ENCODE peak calls at places on chromosome 5, in ten cellular contexts. W is IMR-90, O is HCT116, R is A549, V is ovary, L is fibroblast of lung, X is PC-9, P is kidney, Y is GM23248, K is adrenal gland. E is an unnamed sample. For H3K4me1, the result is how much of the 10 kb centered on the place peaks cover.

GRCh38 chr5:132223861-132224260 is 3.8 kb downstream of the P4HA2 start:
- DNase-seq in K (no peak), V (no peak), X (no peak), P (no peak), Y (no peak), O (no peak), L (no peak), R (no peak), W (no peak), E (no peak)

GRCh38 chr5:39447059-39447458 is 22.3 kb upstream of the DAB2 start:
- DNase-seq in X (no peak), Y (peak), V (no peak), O (no peak), P (no peak), L (peak), R (no peak), K (no peak), W (peak), E (no peak)

GRCh38 chr5:159218595-159219023 is 9.3 kb upstream of the RNF145 start:
- DNase-seq in Y (peak), L (peak), R (no peak), W (peak), P (no peak), V (no peak), O (no peak), X (no peak), K (no peak), E (no peak)

GRCh38 chr5:169268019-169268418 is 32.9 kb downstream of the SLIT3 start:
- DNase-seq in P (no peak), X (no peak), K (no peak), L (no peak), Y (peak), O (no peak), R (no peak), V (no peak), W (no peak), E (no peak)

GRCh38 chr5:175351126-175351525 is 92.9 kb downstream of the DRD1 start:
- DNase-seq in K (no peak), R (no peak), O (no peak), L (no peak), X (no peak), Y (no peak), W (no peak), P (no peak), V (no peak), E (no peak)

GRCh38 chr5:157476699-157477408 is 16.8 kb downstream of the NIPAL4 start:
- DNase-seq in W (peak), K (peak), X (peak), Y (peak), P (no peak), L (peak), O (peak), V (no peak), R (peak), E (no peak)

GRCh38 chr5:80408976-80409926 is 1.4 kb downstream of the ZFYVE16 start:
- DNase-seq in O (no peak), L (peak), R (no peak), X (no peak), V (no peak), P (no peak), W (peak), K (no peak), Y (peak), E (no peak)

GRCh38 chr5:154858972-154859950 is 834 bp downstream of the CNOT8 start:
- DNase-seq in W (no peak), Y (peak), P (no peak), R (no peak), L (no peak), O (no peak), X (no peak), V (no peak), K (no peak), E (no peak)

GRCh38 chr5:20572560-20572959 is 584.6 kb upstream of the CDH18 start:
- DNase-seq in K (no peak), O (no peak), L (peak), R (peak), Y (peak), X (no peak), W (peak), V (no peak), P (no peak), E (no peak)

GRCh38 chr5:61228691-61229280 is 66.5 kb upstream of the SMIM15 start:
- DNase-seq in K (no peak), R (no peak), Y (peak), V (no peak), P (no peak), O (no peak), L (peak), W (peak), X (peak), E (no peak)

GRCh38 chr5:11504794-11505193 is 399.5 kb downstream of the CTNND2 start:
- DNase-seq in P (no peak), V (no peak), Y (peak), L (peak), O (no peak), X (no peak), W (no peak), K (no peak), R (no peak), E (no peak)

GRCh38 chr5:1960595-1961303 is 78.0 kb upstream of the IRX4 start:
- DNase-seq in Y (no peak), O (no peak), V (no peak), W (no peak), K (no peak), P (no peak), R (no peak), X (no peak), L (no peak), E (no peak)

GRCh38 chr5:90558344-90559192 is at the start of gene ADGRV1:
- DNase-seq in Y (peak), V (peak), O (peak), W (peak), R (peak), X (peak), L (peak), K (peak), P (peak), E (no peak)

GRCh38 chr5:62376064-62376463 is 27.6 kb downstream of the DIMT1 start:
- DNase-seq in P (no peak), Y (peak), W (peak), O (peak), L (peak), X (no peak), R (peak), K (no peak), V (no peak), E (no peak)

GRCh38 chr5:168239325-168239724 is 52.1 kb upstream of the WWC1 start:
- DNase-seq in X (no peak), L (no peak), O (no peak), R (no peak), K (no peak), W (no peak), Y (no peak), P (no peak), V (no peak), E (no peak)

GRCh38 chr5:83721878-83722779 is 1.5 kb upstream of the HAPLN1 start:
- DNase-seq in R (peak), Y (peak), O (peak), W (peak), X (peak), V (peak), L (peak), P (peak), K (peak), E (no peak)

GRCh38 chr5:166639151-166639550 is 1652.3 kb upstream of the WWC1 start:
- DNase-seq in P (no peak), L (no peak), R (no peak), K (no peak), V (no peak), X (no peak), Y (no peak), W (no peak), O (no peak), E (no peak)

GRCh38 chr5:172299916-172300439 is 16.4 kb upstream of the UBTD2 start:
- DNase-seq in R (no peak), K (no peak), L (peak), X (no peak), V (no peak), P (no peak), W (peak), Y (peak), O (no peak), E (no peak)

GRCh38 chr5:134304306-134304705 is 62.7 kb downstream of the CDKL3 start:
- DNase-seq in W (no peak), P (no peak), V (no peak), L (no peak), Y (no peak), K (no peak), R (no peak), X (no peak), O (no peak), E (no peak)

GRCh38 chr5:151459680-151460079 is 12.3 kb downstream of the SLC36A1 start:
- DNase-seq in K (no peak), X (no peak), R (no peak), P (no peak), Y (peak), L (peak), W (peak), V (no peak), O (no peak), E (no peak)

GRCh38 chr5:168683247-168683926 is 104.2 kb upstream of the PANK3 start:
- DNase-seq in R (no peak), Y (no peak), P (no peak), V (no peak), W (no peak), O (no peak), X (no peak), K (no peak), L (no peak), E (peak)

GRCh38 chr5:146137967-146138403 is 32.6 kb upstream of the PLAC8L1 start:
- DNase-seq in V (no peak), Y (no peak), X (peak), W (peak), L (peak), O (no peak), K (no peak), P (no peak), R (no peak), E (no peak)

GRCh38 chr5:30040483-30041116 is 1152.9 kb upstream of the CDH6 start:
- DNase-seq in X (peak), O (peak), K (no peak), R (peak), L (peak), W (peak), Y (peak), V (no peak), P (no peak), E (no peak)

GRCh38 chr5:34787035-34787434 is 51.9 kb upstream of the TTC23L start:
- DNase-seq in L (no peak), Y (no peak), R (no peak), O (no peak), P (no peak), X (no peak), W (no peak), K (no peak), V (no peak), E (no peak)

GRCh38 chr5:75016896-75017295 is 35.5 kb downstream of the GCNT4 start:
- DNase-seq in P (no peak), L (no peak), Y (peak), O (no peak), W (no peak), K (no peak), V (no peak), R (no peak), X (no peak), E (no peak)

GRCh38 chr5:163377982-163378381 is 59.4 kb upstream of the CCNG1 start:
- DNase-seq in X (no peak), L (no peak), K (no peak), Y (no peak), O (no peak), V (no peak), W (no peak), P (no peak), R (no peak), E (no peak)

GRCh38 chr5:81971086-81971693 is 633 bp upstream of the ATG10 start:
- DNase-seq in R (peak), K (peak), L (peak), V (no peak), Y (peak), O (no peak), W (peak), P (no peak), X (peak), E (no peak)

GRCh38 chr5:167802755-167803431 is 488.6 kb upstream of the WWC1 start:
- DNase-seq in P (no peak), O (no peak), L (peak), V (no peak), K (no peak), X (peak), Y (no peak), R (no peak), W (no peak), E (no peak)

GRCh38 chr5:177600458-177601018 is 606 bp downstream of the B4GALT7 start:
- DNase-seq in R (no peak), W (peak), Y (peak), K (no peak), V (no peak), P (no peak), L (peak), X (no peak), O (no peak), E (no peak)

GRCh38 chr5:113495402-113495801 is 7.1 kb upstream of the MCC start:
- DNase-seq in P (no peak), X (no peak), V (no peak), L (peak), K (no peak), R (no peak), W (peak), Y (peak), O (no peak), E (no peak)

GRCh38 chr5:64347308-64347707 is 158.5 kb upstream of the RGS7BP start:
- DNase-seq in Y (no peak), O (no peak), P (no peak), K (no peak), W (no peak), V (no peak), X (no peak), R (no peak), L (no peak), E (no peak)

GRCh38 chr5:137825165-137825564 is 42.5 kb upstream of the MYOT start:
- DNase-seq in L (peak), Y (peak), K (no peak), W (no peak), P (no peak), R (no peak), V (no peak), X (no peak), O (no peak), E (no peak)

GRCh38 chr5:176781638-176782570 is 28.5 kb upstream of the UNC5A start:
- DNase-seq in Y (no peak), L (no peak), P (peak), W (no peak), V (no peak), O (no peak), R (no peak), K (no peak), X (no peak), E (no peak)

GRCh38 chr5:6753851-6754250 is 40.6 kb downstream of the TENT4A start:
- DNase-seq in Y (no peak), K (no peak), O (no peak), L (no peak), V (no peak), R (no peak), W (no peak), P (peak), X (no peak), E (no peak)

GRCh38 chr5:127447822-127448221 is 69.6 kb upstream of the PRRC1 start:
- DNase-seq in W (peak), P (no peak), X (no peak), V (no peak), L (peak), R (no peak), Y (peak), O (no peak), K (no peak), E (no peak)

DNA sequence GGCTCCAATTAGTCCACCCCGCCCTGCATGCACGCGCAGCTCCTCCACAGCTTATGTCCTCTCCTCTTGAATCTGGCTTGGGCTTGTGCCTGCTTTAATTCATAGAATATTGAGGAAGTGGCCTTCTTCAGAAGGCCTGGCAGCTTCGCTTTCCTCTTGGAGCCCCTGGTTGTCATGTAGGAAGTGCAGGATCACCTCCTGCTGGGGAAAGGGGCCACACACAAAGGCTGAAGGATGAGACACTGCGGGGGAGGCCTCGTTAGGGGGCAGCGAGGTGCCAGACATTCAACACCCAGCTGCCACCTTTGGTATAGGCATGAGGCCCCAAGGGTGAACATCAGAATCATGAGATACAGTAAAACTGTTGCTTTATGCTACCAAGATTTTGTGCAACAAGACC is 2.7 kb upstream of the CNOT6 start:
- DNase-seq in K (no peak), V (no peak), W (no peak), O (no peak), L (no peak), X (no peak), R (no peak), P (no peak), Y (no peak), E (no peak)
- H3K27ac ChIP-seq in K (no peak), V (no peak), W (no peak), O (no peak), L (no peak), X (no peak), R (no peak), P (no peak), Y (no peak), E (no peak)

GRCh38 chr5:17283121-17283415 is 65.6 kb downstream of the BASP1 start:
- DNase-seq in W (no peak), Y (no peak), R (no peak), P (no peak), L (no peak), X (no peak), K (no peak), O (no peak), V (no peak), E (no peak)

GRCh38 chr5:17277907-17278306 is 60.5 kb downstream of the BASP1 start:
- DNase-seq in V (no peak), O (no peak), K (no peak), X (no peak), W (no peak), R (no peak), Y (no peak), L (no peak), P (no peak), E (no peak)

GRCh38 chr5:17279487-17279886 is 62.1 kb downstream of the BASP1 start:
- DNase-seq in P (no peak), X (no peak), V (no peak), L (no peak), R (no peak), W (no peak), Y (no peak), K (no peak), O (no peak), E (no peak)

GRCh38 chr5:17278931-17279330 is 61.5 kb downstream of the BASP1 start:
- DNase-seq in V (no peak), O (no peak), K (no peak), W (no peak), L (no peak), R (no peak), Y (no peak), X (no peak), P (no peak), E (no peak)

GRCh38 chr5:17282283-17283120 is 65.1 kb downstream of the BASP1 start:
- DNase-seq in P (no peak), L (no peak), W (no peak), K (no peak), Y (peak), O (no peak), V (no peak), X (no peak), R (no peak), E (no peak)
- H3K4me1 ChIP-seq in P (under half), L (under half), W (under half), K (under half), Y (under half), O (under half), V (under half), X (under half), R (half or more), E (under half)

GRCh38 chr5:37840036-37840909 is at the start of gene GDNF:
- DNase-seq in R (peak), Y (peak), O (no peak), K (no peak), P (peak), X (no peak), V (peak), W (peak), L (peak), E (no peak)

GRCh38 chr5:37838933-37839341 is 904 bp downstream of the GDNF start:
- DNase-seq in R (no peak), V (no peak), W (no peak), P (no peak), Y (peak), O (no peak), L (no peak), K (no peak), X (no peak), E (no peak)

GRCh38 chr5:37839441-37840035 is 303 bp downstream of the GDNF start:
- DNase-seq in Y (peak), P (peak), X (no peak), W (peak), L (peak), V (no peak), R (peak), O (no peak), K (peak), E (no peak)

GRCh38 chr5:37842048-37842447 is 2.2 kb upstream of the GDNF start:
- DNase-seq in X (no peak), W (no peak), Y (no peak), V (no peak), P (no peak), L (no peak), K (no peak), R (no peak), O (no peak), E (no peak)

DNA sequence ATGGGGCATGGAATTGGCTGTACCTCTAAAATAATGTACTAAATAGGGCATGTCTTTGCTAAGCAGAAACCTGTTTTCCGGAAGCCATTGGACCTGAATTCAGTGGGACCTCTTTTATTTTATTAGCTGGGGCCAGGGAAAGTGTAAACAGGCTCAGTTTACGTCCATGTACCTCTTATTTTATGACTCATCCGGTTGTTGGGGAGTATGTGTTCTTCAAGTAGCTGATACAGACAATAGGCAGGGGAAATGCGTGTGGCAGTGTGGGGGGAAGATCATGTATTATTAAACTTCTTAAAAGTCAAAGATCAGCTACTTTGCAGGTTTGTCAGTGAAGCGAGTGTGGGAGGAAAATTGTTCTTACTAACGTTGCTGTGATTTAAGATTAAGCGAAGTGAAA is 1.4 kb upstream of the GDNF start:
- DNase-seq in Y (no peak), O (no peak), P (no peak), R (no peak), K (no peak), V (no peak), W (no peak), L (peak), X (no peak), E (no peak)
- H3K4me3 ChIP-seq in Y (peak), O (no peak), P (no peak), R (no peak), K (no peak), V (no peak), W (no peak), L (peak), X (no peak), E (no peak)

GRCh38 chr5:122111513-122111912 is 17.8 kb upstream of the ZNF474 start:
- DNase-seq in O (no peak), K (no peak), P (no peak), V (no peak), Y (no peak), W (no peak), X (no peak), R (no peak), L (no peak), E (no peak)

GRCh38 chr5:122112063-122112462 is 17.3 kb upstream of the ZNF474 start:
- DNase-seq in W (no peak), P (no peak), Y (no peak), R (no peak), L (no peak), V (no peak), K (no peak), X (no peak), O (no peak), E (no peak)

GRCh38 chr5:122112733-122113558 is 16.4 kb upstream of the ZNF474 start:
- DNase-seq in P (no peak), L (no peak), X (no peak), V (no peak), R (no peak), K (no peak), Y (no peak), W (no peak), O (no peak), E (no peak)

GRCh38 chr5:122105909-122106308 is 23.4 kb upstream of the ZNF474 start:
- DNase-seq in O (no peak), V (no peak), Y (no peak), R (no peak), X (no peak), W (no peak), P (no peak), K (no peak), L (no peak), E (no peak)

DNA sequence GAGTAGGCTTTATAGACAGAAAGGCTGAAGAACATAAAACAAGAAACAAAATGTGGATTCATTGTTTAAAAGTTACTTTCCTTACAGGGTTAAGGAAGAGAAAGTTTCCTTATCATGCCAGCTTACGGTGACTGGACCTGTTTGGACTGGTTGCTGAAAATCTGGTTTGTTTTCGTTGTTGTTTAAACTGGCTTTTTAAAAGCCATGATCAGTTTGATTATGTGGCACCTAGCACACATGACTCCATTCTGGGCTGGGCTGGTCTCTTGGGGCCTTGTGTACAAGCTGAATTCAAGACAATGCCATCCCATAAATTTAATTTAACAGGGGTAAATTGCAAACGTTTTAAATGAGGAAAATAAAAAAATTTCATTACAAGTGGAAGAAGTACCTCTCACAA is 18.4 kb upstream of the ZNF474 start:
- DNase-seq in P (no peak), V (no peak), O (no peak), X (no peak), R (no peak), Y (no peak), K (no peak), L (no peak), W (no peak), E (no peak)
- H3K27ac ChIP-seq in P (no peak), V (no peak), O (no peak), X (no peak), R (no peak), Y (no peak), K (no peak), L (no peak), W (no peak), E (no peak)